ENCODE peak calls at places on chromosomes 4 and X, in nine cellular contexts. E, C, P, A, Z, R, K, D and T are unnamed samples.

GRCh38 chr4:162131256-162131655 is 32.5 kb downstream of the FSTL5 start:
- DNase-seq in R (no peak), Z (peak), E (no peak), K (no peak), C (no peak), A (no peak), D (no peak), P (no peak), T (no peak)

GRCh38 chr4:39975488-39976089 is 2.1 kb downstream of the PDS5A start:
- DNase-seq in C (no peak), R (no peak), A (no peak), Z (no peak), K (no peak), E (peak), P (no peak), D (peak), T (no peak)

GRCh38 chr4:10584042-10584441 is 100.5 kb downstream of the CLNK start:
- DNase-seq in C (no peak), D (peak), P (no peak), K (peak), E (peak), Z (no peak), R (peak), A (no peak), T (no peak)

GRCh38 chr4:123832173-123833026 is 435.8 kb downstream of the SPRY1 start:
- DNase-seq in K (peak), A (no peak), P (peak), Z (no peak), C (no peak), D (peak), E (peak), R (no peak), T (peak)

GRCh38 chrX:71158603-71159002 is 14.0 kb downstream of the NLGN3 start:
- DNase-seq in D (no peak), R (no peak), P (no peak), C (no peak), K (no peak), A (no peak), E (no peak), Z (no peak), T (no peak)

GRCh38 chr4:24979554-24979953 is 51.2 kb downstream of the LGI2 start:
- DNase-seq in R (no peak), E (no peak), A (no peak), K (peak), D (no peak), Z (no peak), C (no peak), P (peak), T (peak)

GRCh38 chr4:184536881-184537248 is 62.5 kb upstream of the IRF2 start:
- DNase-seq in C (no peak), Z (no peak), R (no peak), E (no peak), P (no peak), A (no peak), K (no peak), D (no peak), T (no peak)

GRCh38 chr4:148258526-148258925 is 183.7 kb downstream of the NR3C2 start:
- DNase-seq in E (no peak), R (no peak), C (no peak), P (no peak), Z (no peak), A (no peak), D (no peak), K (no peak), T (no peak)

GRCh38 chr4:180840142-180840541 is 1403.1 kb upstream of the TENM3 start:
- DNase-seq in R (no peak), C (no peak), Z (no peak), D (no peak), E (no peak), A (no peak), K (no peak), P (no peak), T (no peak)

GRCh38 chrX:96394566-96394965 is 290.1 kb upstream of the DIAPH2 start:
- DNase-seq in P (no peak), K (no peak), Z (no peak), A (no peak), D (peak), E (no peak), C (no peak), R (no peak), T (no peak)

GRCh38 chrX:45851434-45851991 is 650.8 kb upstream of the DIPK2B start:
- DNase-seq in P (no peak), R (no peak), A (peak), C (peak), E (no peak), D (no peak), Z (peak), K (no peak), T (no peak)

GRCh38 chrX:1244164-1245076 is 24.2 kb upstream of the CSF2RA start:
- DNase-seq in Z (no peak), D (no peak), A (no peak), R (no peak), E (no peak), K (no peak), C (no peak), P (no peak), T (no peak)

GRCh38 chrX:72716766-72717165 is 2.7 kb upstream of the PHKA1 start:
- DNase-seq in K (peak), Z (no peak), R (no peak), E (no peak), P (no peak), C (no peak), A (no peak), D (peak), T (no peak)

GRCh38 chr4:144449623-144450022 is 196.3 kb upstream of the HHIP start:
- DNase-seq in R (no peak), Z (no peak), P (no peak), A (no peak), D (no peak), K (no peak), C (no peak), E (no peak), T (no peak)

GRCh38 chr4:17587094-17587822 is 10.3 kb downstream of the LAP3 start:
- DNase-seq in D (no peak), R (no peak), Z (no peak), A (no peak), K (no peak), P (no peak), E (no peak), C (no peak), T (no peak)

GRCh38 chr4:105780176-105780575 is 71.6 kb downstream of the GSTCD start:
- DNase-seq in Z (no peak), E (no peak), C (no peak), A (no peak), P (no peak), K (no peak), R (no peak), D (no peak), T (peak)

GRCh38 chrX:119374736-119375135 is 24.4 kb upstream of the SLC25A43 start:
- DNase-seq in A (no peak), E (no peak), C (no peak), P (no peak), K (no peak), D (peak), Z (no peak), R (no peak), T (no peak)

GRCh38 chrX:46710425-46710824 is 48.5 kb downstream of the SLC9A7 start:
- DNase-seq in K (no peak), R (no peak), D (peak), Z (no peak), E (no peak), C (no peak), P (no peak), A (no peak), T (no peak)

GRCh38 chr4:150327262-150327780 is 249.1 kb downstream of the DCLK2 start:
- DNase-seq in D (no peak), A (no peak), P (no peak), E (no peak), K (no peak), R (no peak), Z (no peak), C (no peak), T (no peak)

GRCh38 chr4:137509855-137510282 is 22.4 kb downstream of the PCDH18 start:
- DNase-seq in K (no peak), C (no peak), E (no peak), Z (no peak), P (no peak), D (no peak), A (no peak), R (no peak), T (no peak)

GRCh38 chrX:148806145-148806868 is 305.9 kb downstream of the AFF2 start:
- DNase-seq in C (no peak), P (no peak), A (no peak), D (no peak), K (no peak), Z (peak), R (no peak), E (no peak), T (no peak)

GRCh38 chrX:43682726-43683125 is 26.6 kb downstream of the MAOA start:
- DNase-seq in R (no peak), Z (no peak), C (no peak), A (no peak), K (no peak), D (no peak), P (no peak), E (no peak), T (no peak)

GRCh38 chr4:1410491-1411325 is 4.5 kb upstream of the NKX1-1 start:
- DNase-seq in A (peak), C (peak), D (peak), P (no peak), R (no peak), E (no peak), K (peak), Z (no peak), T (no peak)

GRCh38 chr4:109562457-109563237 is 2.6 kb downstream of the MCUB start:
- DNase-seq in Z (peak), C (no peak), D (no peak), P (no peak), A (no peak), R (no peak), K (no peak), E (no peak), T (no peak)

GRCh38 chr4:82223715-82224114 is 150.1 kb downstream of the HNRNPD start:
- DNase-seq in C (peak), K (peak), R (no peak), A (peak), D (no peak), P (no peak), E (no peak), Z (no peak), T (no peak)

GRCh38 chr4:120769227-120769626 is 153.3 kb downstream of the PRDM5 start:
- DNase-seq in C (no peak), E (peak), P (no peak), D (peak), A (no peak), R (no peak), Z (no peak), K (no peak), T (no peak)

GRCh38 chr4:184312126-184312525 is 94.5 kb upstream of the ENPP6 start:
- DNase-seq in K (no peak), R (no peak), E (no peak), C (no peak), Z (no peak), P (no peak), D (no peak), A (no peak), T (no peak)

GRCh38 chr4:83340692-83341343 is 6.2 kb upstream of the HPSE start:
- DNase-seq in D (no peak), A (no peak), R (no peak), C (peak), P (no peak), K (no peak), E (no peak), Z (no peak), T (no peak)

GRCh38 chr4:87853108-87853507 is 20.3 kb downstream of the MEPE start:
- DNase-seq in A (no peak), D (peak), K (no peak), E (no peak), R (no peak), Z (peak), C (peak), P (no peak), T (no peak)

GRCh38 chrX:123487226-123487625 is 245.6 kb downstream of the THOC2 start:
- DNase-seq in Z (no peak), E (no peak), C (no peak), P (no peak), A (no peak), D (no peak), K (no peak), R (no peak), T (no peak)

GRCh38 chr4:141409556-141409955 is 188.9 kb downstream of the ZNF330 start:
- DNase-seq in P (no peak), K (no peak), C (no peak), Z (no peak), E (no peak), A (no peak), D (no peak), R (no peak), T (no peak)

GRCh38 chrX:39689374-39690104 is 408.2 kb downstream of the BCOR start:
- DNase-seq in E (no peak), C (no peak), D (no peak), P (no peak), Z (no peak), R (no peak), K (no peak), A (no peak), T (no peak)

GRCh38 chrX:154742623-154743022 is 8.3 kb downstream of the GAB3 start:
- DNase-seq in R (no peak), P (no peak), C (no peak), Z (no peak), A (no peak), D (no peak), E (no peak), K (no peak), T (no peak)

GRCh38 chr4:108941914-108942379 is 179.1 kb upstream of the ETNPPL start:
- DNase-seq in Z (no peak), E (no peak), P (no peak), A (no peak), R (no peak), C (no peak), K (no peak), D (no peak), T (no peak)

GRCh38 chrX:139931646-139932076 is 1.2 kb downstream of the ATP11C start:
- DNase-seq in R (no peak), K (no peak), Z (no peak), P (no peak), D (no peak), A (no peak), C (no peak), E (no peak), T (no peak)